ENCODE peak calls at places on chromosomes 1 and 21, in seven cellular contexts. U, J, A, D, B, Z and V are unnamed samples.

GRCh38 chr1:170027760-170028159 is 46.7 kb downstream of the KIFAP3 start:
- DNase-seq in U (peak), J (no peak), A (no peak), D (no peak), B (no peak), Z (no peak), V (no peak)

GRCh38 chr1:100387209-100387608 is 34.9 kb downstream of the CDC14A start:
- DNase-seq in U (no peak), J (no peak), A (no peak), D (no peak), B (no peak), Z (no peak), V (peak)

GRCh38 chr1:225987491-225988316 is 11.4 kb downstream of the SDE2 start:
- DNase-seq in U (peak), J (no peak), A (no peak), D (no peak), B (peak), Z (no peak), V (peak)

GRCh38 chr1:17218939-17219338 is 14.0 kb downstream of the PADI1 start:
- DNase-seq in U (no peak), J (no peak), A (no peak), D (no peak), B (no peak), Z (no peak), V (no peak)

GRCh38 chr1:109762821-109763645 is 690 bp downstream of the EPS8L3 start:
- DNase-seq in U (peak), J (peak), A (no peak), D (peak), B (no peak), Z (peak), V (peak)

GRCh38 chr1:156155760-156156495 is 2.5 kb downstream of the SEMA4A start:
- DNase-seq in U (peak), J (no peak), A (no peak), D (no peak), B (no peak), Z (no peak), V (no peak)

GRCh38 chr1:67429011-67429527 is 1.1 kb downstream of the SERBP1 start:
- DNase-seq in U (peak), J (no peak), A (peak), D (no peak), B (no peak), Z (no peak), V (no peak)

GRCh38 chr1:77899647-77900320 is 11.4 kb downstream of the NEXN start:
- DNase-seq in U (peak), J (no peak), A (no peak), D (no peak), B (no peak), Z (no peak), V (no peak)

GRCh38 chr1:42231253-42231652 is 66.7 kb upstream of the GUCA2A start:
- DNase-seq in U (no peak), J (no peak), A (no peak), D (no peak), B (no peak), Z (no peak), V (no peak)

GRCh38 chr1:206050655-206051235 is 2.2 kb upstream of the RHEX start:
- DNase-seq in U (no peak), J (peak), A (peak), D (no peak), B (no peak), Z (no peak), V (no peak)

GRCh38 chr1:36326499-36326898 is 3.1 kb upstream of the EVA1B start:
- DNase-seq in U (no peak), J (peak), A (no peak), D (no peak), B (no peak), Z (no peak), V (no peak)

GRCh38 chr1:209884665-209885117 is 53.3 kb upstream of the SYT14 start:
- DNase-seq in U (peak), J (peak), A (peak), D (peak), B (peak), Z (no peak), V (peak)

GRCh38 chr1:188089015-188089414 is 1260.3 kb downstream of the PLA2G4A start:
- DNase-seq in U (no peak), J (no peak), A (no peak), D (no peak), B (no peak), Z (no peak), V (no peak)

GRCh38 chr1:70779571-70779970 is 268.0 kb downstream of the PTGER3 start:
- DNase-seq in U (no peak), J (no peak), A (no peak), D (no peak), B (no peak), Z (no peak), V (no peak)

GRCh38 chr1:186682721-186683120 is 2.5 kb upstream of the PTGS2 start:
- DNase-seq in U (no peak), J (no peak), A (no peak), D (no peak), B (no peak), Z (no peak), V (no peak)

GRCh38 chr1:151893176-151893924 is 16.0 kb downstream of the THEM4 start:
- DNase-seq in U (peak), J (no peak), A (no peak), D (no peak), B (no peak), Z (no peak), V (no peak)

GRCh38 chr1:156228501-156228900 is 13.5 kb upstream of the BGLAP start:
- DNase-seq in U (no peak), J (no peak), A (no peak), D (no peak), B (no peak), Z (no peak), V (no peak)

GRCh38 chr1:84377480-84378095 is 20.7 kb upstream of the DNASE2B start:
- DNase-seq in U (peak), J (no peak), A (no peak), D (no peak), B (no peak), Z (no peak), V (peak)

DNA sequence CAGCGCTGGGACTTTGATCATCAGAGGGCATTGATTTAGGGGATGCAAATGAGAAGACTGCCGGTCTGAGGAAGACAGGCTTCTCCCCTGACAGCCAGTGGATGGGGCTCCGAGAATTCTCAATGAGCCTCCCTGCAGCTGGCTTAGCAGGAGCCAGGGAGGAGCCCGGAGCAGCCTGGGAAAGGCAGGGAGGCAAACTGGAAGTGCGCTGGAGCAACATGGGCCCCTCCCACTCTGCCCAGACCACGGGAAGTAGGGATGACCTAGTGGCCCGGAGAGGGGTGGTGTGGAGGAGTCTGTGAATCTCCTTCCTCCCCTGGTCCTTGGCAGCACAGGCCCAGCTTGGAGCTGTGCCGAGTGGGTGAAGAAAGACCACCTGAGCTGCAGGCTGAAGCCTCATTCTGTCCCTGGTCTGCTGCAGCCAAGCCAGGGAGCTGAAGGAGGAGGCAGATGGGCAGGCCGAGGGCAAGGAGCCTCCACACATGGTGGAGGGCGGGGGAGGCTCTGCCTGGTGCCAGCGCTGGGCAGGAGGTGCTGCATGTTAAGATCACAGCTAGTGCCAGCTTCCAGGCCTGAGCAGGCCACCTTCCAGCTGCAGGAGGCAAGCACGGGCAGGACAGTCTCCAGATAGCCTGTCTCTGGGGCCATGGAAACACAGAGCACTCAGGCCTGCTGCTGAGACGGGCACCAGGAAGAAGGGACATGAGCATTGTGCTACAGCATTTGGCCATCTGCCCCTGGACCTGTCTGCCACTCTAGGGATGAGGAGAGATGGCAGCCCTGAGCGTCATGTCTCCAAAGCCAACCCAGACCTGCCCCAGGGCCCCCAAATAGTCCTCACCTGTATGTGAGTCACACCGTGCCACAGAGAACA is 12.2 kb upstream of the CLSTN1 start:
- DNase-seq in U (peak), J (peak), A (no peak), D (peak), B (no peak), Z (no peak), V (no peak)
- H3K27ac ChIP-seq in U (no peak), J (no peak), A (no peak), D (no peak), B (no peak), Z (no peak), V (no peak)

GRCh38 chr1:167084739-167085138 is 5.4 kb downstream of the GPA33 start:
- DNase-seq in U (no peak), J (no peak), A (no peak), D (no peak), B (no peak), Z (no peak), V (no peak)

GRCh38 chr1:167082511-167083027 is 7.6 kb downstream of the GPA33 start:
- DNase-seq in U (no peak), J (no peak), A (no peak), D (no peak), B (peak), Z (no peak), V (no peak)

GRCh38 chr1:167083066-167083682 is 7.0 kb downstream of the GPA33 start:
- DNase-seq in U (no peak), J (no peak), A (no peak), D (no peak), B (no peak), Z (no peak), V (no peak)

GRCh38 chr1:167083871-167084270 is 6.3 kb downstream of the GPA33 start:
- DNase-seq in U (no peak), J (no peak), A (no peak), D (no peak), B (no peak), Z (no peak), V (no peak)

DNA sequence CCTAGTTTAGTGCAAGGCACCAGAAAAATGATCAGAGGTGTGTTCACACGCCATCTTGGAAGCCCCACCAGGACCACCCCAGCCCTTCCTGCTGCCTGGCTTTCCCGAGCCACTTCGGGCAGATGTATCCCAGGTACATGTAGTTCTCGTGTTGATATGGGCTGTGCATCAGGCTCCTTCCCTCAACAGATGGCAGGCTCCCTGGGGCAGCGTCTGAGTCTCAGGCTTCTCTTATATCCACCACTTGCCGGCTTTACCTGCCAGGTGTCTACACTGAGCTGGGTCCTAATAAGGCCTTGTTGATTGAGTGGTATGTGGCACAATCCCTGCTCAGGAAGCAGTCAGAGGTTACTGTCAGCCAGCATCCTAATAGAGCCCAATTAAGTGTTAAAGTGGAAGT is 8.6 kb downstream of the GPA33 start:
- DNase-seq in U (no peak), J (no peak), A (no peak), D (no peak), B (no peak), Z (no peak), V (no peak)
- H3K27ac ChIP-seq in U (no peak), J (no peak), A (no peak), D (no peak), B (no peak), Z (no peak), V (no peak)

GRCh38 chr1:9844746-9845145 is 21.0 kb upstream of the CLSTN1 start:
- DNase-seq in U (no peak), J (peak), A (no peak), D (no peak), B (no peak), Z (peak), V (no peak)

GRCh38 chr1:9842073-9842711 is 18.4 kb upstream of the CLSTN1 start:
- DNase-seq in U (no peak), J (peak), A (no peak), D (peak), B (no peak), Z (peak), V (no peak)

GRCh38 chr1:9842781-9843575 is 19.2 kb upstream of the CLSTN1 start:
- DNase-seq in U (no peak), J (peak), A (no peak), D (peak), B (no peak), Z (peak), V (no peak)

GRCh38 chr1:9844106-9844505 is 20.3 kb upstream of the CLSTN1 start:
- DNase-seq in U (no peak), J (no peak), A (no peak), D (no peak), B (no peak), Z (peak), V (no peak)

DNA sequence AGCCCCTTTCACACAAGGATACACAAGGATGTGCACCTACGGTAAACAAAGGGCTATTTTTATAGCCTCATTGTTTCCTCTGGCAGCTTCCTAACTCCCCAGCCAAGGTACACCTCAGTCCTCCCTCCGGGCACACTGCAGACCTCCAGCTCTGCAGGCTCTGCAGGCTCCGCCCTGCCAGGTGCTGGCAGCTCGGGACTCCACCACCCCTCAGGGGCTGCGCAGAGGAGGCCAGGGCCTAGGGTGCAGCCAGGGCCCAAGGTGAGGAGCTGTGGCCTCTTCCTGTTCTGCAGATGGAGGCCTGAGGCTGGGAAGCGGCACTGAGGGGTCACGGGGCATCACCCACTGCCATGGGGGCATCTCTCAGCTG is 19.8 kb upstream of the CLSTN1 start:
- DNase-seq in U (no peak), J (no peak), A (no peak), D (no peak), B (no peak), Z (peak), V (no peak)
- H3K27ac ChIP-seq in U (no peak), J (no peak), A (no peak), D (no peak), B (peak), Z (no peak), V (no peak)

DNA sequence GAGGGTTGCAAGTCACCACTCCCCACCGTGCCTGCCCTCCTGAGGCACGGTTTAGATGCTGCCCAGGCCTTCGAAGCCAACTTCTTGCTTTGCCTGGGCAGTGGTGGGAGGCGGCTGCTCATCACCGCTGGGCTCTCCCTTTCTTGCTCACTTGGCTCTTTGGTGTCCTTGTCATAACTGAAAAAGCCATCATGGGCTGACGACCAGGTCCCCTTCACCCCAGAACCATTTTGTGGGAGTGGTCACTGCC is 18.2 kb upstream of the KANK4 start:
- DNase-seq in U (no peak), J (no peak), A (no peak), D (no peak), B (no peak), Z (no peak), V (no peak)
- H3K27ac ChIP-seq in U (no peak), J (peak), A (no peak), D (no peak), B (no peak), Z (peak), V (no peak)

GRCh38 chr1:192491804-192492554 is 83.6 kb upstream of the RGS1 start:
- DNase-seq in U (peak), J (no peak), A (no peak), D (no peak), B (no peak), Z (no peak), V (no peak)

GRCh38 chr1:192489748-192490147 is 85.8 kb upstream of the RGS1 start:
- DNase-seq in U (peak), J (peak), A (no peak), D (peak), B (no peak), Z (peak), V (peak)

GRCh38 chr1:192489046-192489445 is 86.5 kb upstream of the RGS1 start:
- DNase-seq in U (peak), J (no peak), A (no peak), D (no peak), B (no peak), Z (no peak), V (no peak)

GRCh38 chr1:192485692-192486436 is 89.7 kb upstream of the RGS1 start:
- DNase-seq in U (peak), J (peak), A (no peak), D (peak), B (no peak), Z (peak), V (peak)

DNA sequence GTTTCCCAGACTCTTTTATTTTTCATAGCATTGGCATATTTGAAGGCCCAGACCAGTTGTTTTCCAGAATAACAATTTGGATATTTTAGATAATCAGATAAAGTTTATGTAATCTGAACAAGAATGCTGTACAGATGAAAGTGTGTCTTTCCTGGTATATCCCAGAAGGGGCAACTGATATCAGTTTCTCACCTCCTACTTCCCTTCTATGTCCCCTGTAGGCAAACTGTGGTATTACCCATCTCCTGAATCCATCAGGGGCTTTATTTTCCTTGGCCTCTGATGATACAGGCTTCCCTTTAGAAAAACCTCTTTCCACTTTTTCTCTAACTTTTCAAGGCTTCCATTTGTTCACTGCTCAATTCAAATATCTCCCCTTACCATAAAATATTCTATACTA is 87.5 kb upstream of the RGS1 start:
- DNase-seq in U (no peak), J (no peak), A (no peak), D (no peak), B (no peak), Z (no peak), V (no peak)
- H3K27ac ChIP-seq in U (no peak), J (no peak), A (no peak), D (no peak), B (no peak), Z (no peak), V (no peak)

GRCh38 chr21:44966135-44967081 is 26.6 kb downstream of the SLX9 start:
- DNase-seq in U (no peak), J (peak), A (no peak), D (no peak), B (no peak), Z (peak), V (no peak)
- H3K27ac ChIP-seq in U (no peak), J (no peak), A (no peak), D (no peak), B (no peak), Z (peak), V (no peak)

GRCh38 chr1:30756206-30756544 is 1.4 kb downstream of the LAPTM5 start:
- DNase-seq in U (no peak), J (no peak), A (no peak), D (no peak), B (no peak), Z (no peak), V (no peak)
- H3K27ac ChIP-seq in U (no peak), J (no peak), A (peak), D (no peak), B (no peak), Z (peak), V (no peak)

GRCh38 chr21:33313611-33314010 is 11.2 kb upstream of the IFNAR1 start:
- DNase-seq in U (no peak), J (no peak), A (no peak), D (no peak), B (no peak), Z (no peak), V (no peak)

GRCh38 chr21:33313183-33313582 is 11.6 kb upstream of the IFNAR1 start:
- DNase-seq in U (no peak), J (no peak), A (no peak), D (no peak), B (no peak), Z (no peak), V (no peak)

GRCh38 chr21:33305344-33305671 is 19.5 kb upstream of the IFNAR1 start:
- DNase-seq in U (no peak), J (no peak), A (no peak), D (no peak), B (no peak), Z (no peak), V (no peak)

GRCh38 chr21:33309778-33310177 is 15.0 kb upstream of the IFNAR1 start:
- DNase-seq in U (no peak), J (no peak), A (no peak), D (no peak), B (no peak), Z (no peak), V (no peak)

DNA sequence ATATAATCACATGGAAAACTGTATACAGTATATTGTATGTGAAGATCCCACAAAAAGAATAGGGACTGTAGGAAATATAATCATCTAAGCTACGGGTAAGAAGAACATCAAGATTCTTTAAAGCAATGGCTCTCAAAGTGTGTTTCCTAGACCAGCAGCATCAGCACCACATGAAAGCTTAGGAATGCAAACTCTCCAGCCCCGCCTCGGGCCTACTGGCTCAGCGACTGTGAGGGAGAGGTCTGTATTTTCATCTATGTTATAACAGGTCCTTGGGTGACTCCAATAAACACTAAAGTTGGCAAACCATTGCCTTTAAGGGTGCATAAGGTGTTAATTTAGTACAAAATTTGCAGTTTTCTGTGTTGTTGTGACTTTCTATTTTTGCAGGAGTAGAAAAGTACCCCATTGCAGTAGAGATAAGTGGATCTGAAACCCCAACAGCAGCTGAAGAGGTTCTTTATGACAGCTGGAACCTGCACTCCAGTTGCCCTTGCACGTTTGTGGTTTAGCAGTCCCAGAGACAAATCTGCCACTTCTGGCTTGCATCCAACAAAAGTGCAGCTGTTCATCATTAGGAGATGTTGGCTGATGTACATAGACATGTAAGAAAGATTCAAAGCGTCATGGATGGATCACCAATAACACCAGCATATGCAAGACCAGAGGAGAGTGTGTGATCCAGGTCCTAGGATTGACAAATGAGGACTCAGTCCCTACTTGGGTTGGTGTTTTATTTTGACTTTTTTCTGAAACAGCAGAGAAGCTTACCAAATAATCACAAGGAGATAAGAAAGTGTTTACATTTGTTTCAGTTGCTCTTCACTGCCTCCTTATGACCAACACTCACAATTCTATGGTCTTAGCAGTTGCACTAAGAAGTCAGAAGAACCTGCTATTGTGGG is 15.9 kb upstream of the IFNAR1 start:
- DNase-seq in U (peak), J (no peak), A (no peak), D (no peak), B (no peak), Z (no peak), V (no peak)
- H3K27ac ChIP-seq in U (no peak), J (no peak), A (no peak), D (no peak), B (no peak), Z (no peak), V (no peak)